ENCODE peak calls at places on chromosome 6, in nine cellular contexts. F, X, Y, U, I, O, D, Q and Z are unnamed samples.

GRCh38 chr6:151141685-151142084 is 98.1 kb upstream of the AKAP12 start:
- DNase-seq in F (no peak), O (no peak), I (no peak), U (peak), Y (no peak), D (no peak), Q (no peak), X (no peak), Z (peak)

GRCh38 chr6:140660295-140660694 is 1285.8 kb upstream of the CITED2 start:
- DNase-seq in X (no peak), F (no peak), Y (no peak), I (no peak), Q (no peak), D (no peak), U (no peak), O (peak), Z (no peak)

GRCh38 chr6:135256866-135257265 is 75.8 kb downstream of the MYB start:
- DNase-seq in F (no peak), U (no peak), X (no peak), O (no peak), I (no peak), Y (no peak), Q (no peak), D (no peak), Z (no peak)

GRCh38 chr6:69673298-69673697 is 123.5 kb downstream of the LMBRD1 start:
- DNase-seq in U (no peak), Y (no peak), F (no peak), X (no peak), D (no peak), Q (peak), O (no peak), I (no peak), Z (no peak)

GRCh38 chr6:41892921-41893564 is 2.1 kb downstream of the USP49 start:
- DNase-seq in U (no peak), Q (peak), F (no peak), Y (no peak), X (no peak), I (no peak), D (no peak), O (no peak), Z (no peak)

GRCh38 chr6:149450679-149451360 is 34.0 kb downstream of the ZC3H12D start:
- DNase-seq in Q (no peak), Y (no peak), F (no peak), X (no peak), I (no peak), D (no peak), O (no peak), U (no peak), Z (no peak)

GRCh38 chr6:71229466-71229865 is 59.1 kb upstream of the OGFRL1 start:
- DNase-seq in O (no peak), Y (no peak), F (no peak), D (no peak), U (no peak), I (no peak), X (no peak), Q (no peak), Z (no peak)

GRCh38 chr6:126064257-126064993 is 78.1 kb downstream of the TRMT11 start:
- DNase-seq in Y (no peak), F (no peak), O (no peak), D (no peak), I (no peak), Q (no peak), U (no peak), X (no peak), Z (no peak)

GRCh38 chr6:5541025-5541424 is 279.7 kb downstream of the FARS2 start:
- DNase-seq in F (no peak), Y (no peak), I (no peak), U (no peak), D (no peak), X (no peak), O (no peak), Q (no peak), Z (no peak)

GRCh38 chr6:136051140-136051775 is 198.9 kb downstream of the MTFR2 start:
- DNase-seq in D (no peak), Y (no peak), F (no peak), I (no peak), U (no peak), O (peak), X (no peak), Q (no peak), Z (peak)

GRCh38 chr6:29981211-29981812 is 39.0 kb downstream of the HLA-A start:
- DNase-seq in F (no peak), Y (no peak), O (no peak), I (no peak), Q (no peak), X (no peak), D (no peak), U (no peak), Z (no peak)

GRCh38 chr6:156794963-156795362 is 17.8 kb downstream of the ARID1B start:
- DNase-seq in F (no peak), I (no peak), O (no peak), X (no peak), Y (no peak), Q (no peak), D (peak), U (no peak), Z (peak)

GRCh38 chr6:1864496-1864895 is 254.8 kb downstream of the FOXC1 start:
- DNase-seq in X (no peak), D (no peak), Q (no peak), Y (no peak), I (no peak), O (no peak), F (no peak), U (no peak), Z (no peak)

GRCh38 chr6:46011241-46012085 is 4.2 kb downstream of the CLIC5 start:
- DNase-seq in F (no peak), Y (peak), I (no peak), O (no peak), D (no peak), U (peak), Q (no peak), X (peak), Z (no peak)

GRCh38 chr6:124913056-124913455 is 49.2 kb upstream of the RNF217 start:
- DNase-seq in D (no peak), I (no peak), F (no peak), U (no peak), O (no peak), X (no peak), Y (no peak), Q (no peak), Z (no peak)